ENCODE peak calls at places on chromosomes 11 and 22, in four cellular contexts. L is activated CD4-positive, alpha-beta T cell treated with anti-CD3 and anti-CD28 coated beads, Interleukin-2, amount 50 U/mL, for 24 hours; P is NCI-H526 treated with DMSO at 0.1 percent for 48 hours; U is NCI-H2171. R is an unnamed sample.
A peak's percentile ranks its signal among the peaks of the same experiment; 100 is the strongest.

GRCh38 chr22:46576556-46577351 is 39.3 kb upstream of the CELSR1 start:
- DNase-seq in L (peak; percentile 35), P (peak; percentile 12), U (peak; percentile 74), R (no peak)

GRCh38 chr11:67277231-67277961 is 11.1 kb downstream of the GRK2 start:
- DNase-seq in L (peak; percentile 84), P (peak; percentile 68), U (peak; percentile 81), R (no peak)

GRCh38 chr11:3010521-3011275 is 18.6 kb upstream of the NAP1L4 start:
- DNase-seq in L (no peak), P (no peak), U (no peak), R (no peak)

GRCh38 chr11:95088946-95089619 is 563 bp upstream of the ENDOD1 start:
- DNase-seq in L (no peak), P (no peak), U (no peak), R (no peak)

GRCh38 chr11:66768088-66768521 is 39.1 kb upstream of the SPTBN2 start:
- DNase-seq in L (no peak), P (no peak), U (no peak), R (no peak)

GRCh38 chr11:102655547-102655946 is 30.4 kb upstream of the MMP20 start:
- DNase-seq in L (no peak), P (no peak), U (no peak), R (no peak)

GRCh38 chr11:10044618-10045017 is 249.4 kb downstream of the SBF2 start:
- DNase-seq in L (no peak), P (no peak), U (no peak), R (no peak)

GRCh38 chr11:77400775-77401469 is 73.0 kb downstream of the PAK1 start:
- DNase-seq in L (no peak), P (no peak), U (no peak), R (peak; percentile 25)

R was measured in NCI-H446 treated with DMSO at 0.1 percent for 48 hours.